ENCODE peak calls at places on chromosomes 2 and 18, in four cellular contexts. A is activated CD4-positive, CD25-positive, alpha-beta regulatory T cell; T is fibroblast of mammary gland; G is lung. Z is an unnamed sample.

GRCh38 chr2:1781291-1782080 is 37.2 kb upstream of the PXDN start:
- DNase-seq in T (no peak), G (no peak), A (no peak), Z (no peak)

GRCh38 chr2:61793389-61793836 is 60.4 kb downstream of the FAM161A start:
- DNase-seq in A (peak), T (peak), G (peak), Z (peak)

GRCh38 chr2:74253937-74254336 is 55.5 kb downstream of the MTHFD2 start:
- DNase-seq in T (peak), A (no peak), G (no peak), Z (no peak)

GRCh38 chr2:218291934-218292699 is at the start of gene TMBIM1:
- DNase-seq in G (peak), T (peak), A (peak), Z (peak)

GRCh38 chr2:138228101-138228500 is 263.8 kb downstream of the HNMT start:
- DNase-seq in T (no peak), G (no peak), A (no peak), Z (no peak)

GRCh38 chr2:147925886-147926285 is 81.1 kb downstream of the ACVR2A start:
- DNase-seq in G (no peak), A (no peak), T (peak), Z (no peak)

GRCh38 chr18:35513181-35513932 is 15.6 kb upstream of the INO80C start:
- DNase-seq in T (peak), G (peak), A (no peak), Z (peak)

GRCh38 chr2:239695106-239695727 is 294.4 kb upstream of the HDAC4 start:
- DNase-seq in T (no peak), A (no peak), G (no peak), Z (no peak)

GRCh38 chr2:204840504-204840903 is 295.2 kb downstream of the PARD3B start:
- DNase-seq in G (no peak), A (no peak), T (no peak), Z (no peak)

GRCh38 chr2:12762976-12763375 is 46.2 kb downstream of the TRIB2 start:
- DNase-seq in A (no peak), G (no peak), T (peak), Z (peak)

GRCh38 chr2:44825702-44826101 is 115.8 kb upstream of the SIX3 start:
- DNase-seq in T (no peak), G (no peak), A (no peak), Z (no peak)

GRCh38 chr2:189574793-189575475 is 5.7 kb downstream of the SLC40A1 start:
- DNase-seq in G (no peak), A (no peak), T (no peak), Z (no peak)

GRCh38 chr2:152242787-152243472 is 67.4 kb upstream of the STAM2 start:
- DNase-seq in A (no peak), G (no peak), T (no peak), Z (no peak)

GRCh38 chr2:201759567-201759966 is 21.2 kb downstream of the ALS2 start:
- DNase-seq in A (no peak), G (no peak), T (no peak), Z (no peak)

GRCh38 chr18:12023375-12023774 is 42.1 kb downstream of the IMPA2 start:
- DNase-seq in T (no peak), A (no peak), G (no peak), Z (no peak)

GRCh38 chr2:192559541-192560126 is 364.9 kb upstream of the TMEFF2 start:
- DNase-seq in A (no peak), G (no peak), T (no peak), Z (no peak)

GRCh38 chr2:79975791-79976565 is 328.6 kb downstream of the LRRTM1 start:
- DNase-seq in A (no peak), G (no peak), T (no peak), Z (no peak)

GRCh38 chr2:131674174-131674507 is 146.5 kb downstream of the CCDC74A start:
- DNase-seq in G (no peak), T (no peak), A (no peak), Z (no peak)

GRCh38 chr2:121205321-121205942 is 79.6 kb downstream of the TFCP2L1 start:
- DNase-seq in T (no peak), G (no peak), A (no peak), Z (peak)

GRCh38 chr2:85302106-85302505 is 25.7 kb downstream of the TGOLN2 start:
- DNase-seq in G (no peak), A (no peak), T (no peak), Z (no peak)

GRCh38 chr2:232876071-232876977 is 6.3 kb downstream of the SNORC start:
- DNase-seq in A (no peak), T (no peak), G (no peak), Z (no peak)